ENCODE peak calls at places on chromosomes 16 and 17, in five cellular contexts. I is neural progenitor cell, G is NCI-H446 treated with DMSO at 0.1 percent for 48 hours, C is activated T-cell treated with anti-CD3 and anti-CD28 coated beads for 24 hours, W is HEK293T. F is an unnamed sample.

GRCh38 chr17:66487121-66487520 is 184.7 kb downstream of the PRKCA start:
- DNase-seq in I (no peak), G (no peak), C (no peak), W (no peak), F (no peak)

GRCh38 chr17:42405076-42405475 is 16.8 kb upstream of the STAT3 start:
- DNase-seq in I (no peak), G (no peak), C (no peak), W (no peak), F (no peak)

GRCh38 chr16:3503513-3503912 is 2.7 kb downstream of the CLUAP1 start:
- DNase-seq in I (no peak), G (no peak), C (peak; percentile 23), W (no peak), F (no peak)

GRCh38 chr16:77784441-77785356 is 3.7 kb upstream of the VAT1L start:
- DNase-seq in I (no peak), G (no peak), C (no peak), W (no peak), F (no peak)

GRCh38 chr16:85928411-85928820 is 29.5 kb downstream of the IRF8 start:
- DNase-seq in I (no peak), G (no peak), C (no peak), W (no peak), F (no peak)

GRCh38 chr17:74529243-74529642 is 2.0 kb downstream of the CD300LB start:
- DNase-seq in I (no peak), G (no peak), C (no peak), W (no peak), F (no peak)

GRCh38 chr16:89452925-89453324 is 37.4 kb downstream of the ANKRD11 start:
- DNase-seq in I (no peak), G (no peak), C (no peak), W (no peak), F (no peak)

GRCh38 chr17:61209524-61209923 is 190.1 kb upstream of the TBX2 start:
- DNase-seq in I (peak; percentile 43), G (no peak), C (no peak), W (no peak), F (no peak)

GRCh38 chr16:69870761-69871160 is 80.4 kb upstream of the CLEC18A start:
- DNase-seq in I (no peak), G (no peak), C (no peak), W (no peak), F (no peak)

GRCh38 chr17:49494937-49495841 is at the start of gene NGFR:
- DNase-seq in I (peak; percentile 90), G (peak; percentile 9), C (peak; percentile 30), W (peak; percentile 78), F (peak; percentile 39)

GRCh38 chr17:66715076-66715675 is 119.7 kb upstream of the CACNG5 start:
- DNase-seq in I (no peak), G (no peak), C (no peak), W (no peak), F (no peak)

GRCh38 chr17:75010683-75011406 is 1.6 kb upstream of the MRPL58 start:
- DNase-seq in I (no peak), G (peak; percentile 76), C (no peak), W (peak; percentile 39), F (peak; percentile 6)

GRCh38 chr17:951388-952132 is 28.0 kb downstream of the NXN start:
- DNase-seq in I (peak; percentile 77), G (no peak), C (no peak), W (peak; percentile 15), F (no peak)

GRCh38 chr17:29723283-29724047 is 100.8 kb upstream of the CORO6 start:
- DNase-seq in I (no peak), G (no peak), C (no peak), W (no peak), F (no peak)

GRCh38 chr17:62968445-62968923 is 2.4 kb downstream of the TANC2 start:
- DNase-seq in I (peak; percentile 87), G (peak; percentile 78), C (peak; percentile 44), W (peak; percentile 78), F (peak; percentile 79)

GRCh38 chr17:7557825-7558543 is 566 bp upstream of the TNFSF13 start:
- DNase-seq in I (peak; percentile 71), G (no peak), C (no peak), W (no peak), F (peak; percentile 46)

GRCh38 chr17:70208825-70209555 is 39.7 kb downstream of the KCNJ2 start:
- DNase-seq in I (no peak), G (no peak), C (no peak), W (no peak), F (no peak)

GRCh38 chr16:11636172-11636721 is 32.0 kb upstream of the SNN start:
- DNase-seq in I (peak; percentile 70), G (no peak), C (no peak), W (no peak), F (peak; percentile 83)

GRCh38 chr16:30149250-30149885 is 26.3 kb upstream of the MAPK3 start:
- DNase-seq in I (no peak), G (no peak), C (no peak), W (no peak), F (no peak)

GRCh38 chr17:3697157-3697515 is 1.2 kb upstream of the P2RX5 start:
- DNase-seq in I (no peak), G (no peak), C (no peak), W (no peak), F (no peak)

GRCh38 chr17:54906713-54907112 is 6.1 kb downstream of the TOM1L1 start:
- DNase-seq in I (no peak), G (no peak), C (no peak), W (no peak), F (no peak)

GRCh38 chr17:29622337-29623282 is at the start of gene CORO6:
- DNase-seq in I (peak; percentile 92), G (no peak), C (peak; percentile 66), W (peak; percentile 86), F (no peak)

GRCh38 chr17:18959071-18959844 is 7.3 kb downstream of the SLC5A10 start:
- DNase-seq in I (peak; percentile 39), G (no peak), C (no peak), W (no peak), F (no peak)